ENCODE peak calls at places on chromosomes 2 and 18, in nine cellular contexts. C, J, G, Z, L, B, W, A and X are unnamed samples.
A peak's percentile ranks its signal among the peaks of the same experiment; 100 is the strongest.

GRCh38 chr2:26568076-26568890 is 72.9 kb downstream of the CIB4 start:
- DNase-seq in C (no peak), J (no peak), G (no peak), Z (no peak), L (no peak), B (no peak), W (no peak), A (no peak), X (peak; percentile 52)

GRCh38 chr2:5482929-5483331 is 209.3 kb upstream of the SOX11 start:
- DNase-seq in C (peak; percentile 34), J (no peak), G (no peak), Z (peak; percentile 23), L (no peak), B (no peak), W (no peak), A (no peak), X (no peak)

GRCh38 chr2:124804014-124804940 is 779.2 kb downstream of the CNTNAP5 start:
- DNase-seq in C (peak; percentile 50), J (no peak), G (peak; percentile 3), Z (peak; percentile 81), L (no peak), B (peak; percentile 43), W (peak; percentile 48), A (peak; percentile 56), X (peak; percentile 1)

GRCh38 chr18:28365406-28365805 is 188.5 kb upstream of the CDH2 start:
- DNase-seq in C (peak; percentile 22), J (no peak), G (no peak), Z (no peak), L (no peak), B (no peak), W (no peak), A (no peak), X (peak; percentile 3)

GRCh38 chr2:145595296-145595695 is 1075.4 kb upstream of the ZEB2 start:
- DNase-seq in C (no peak), J (no peak), G (no peak), Z (no peak), L (no peak), B (no peak), W (no peak), A (no peak), X (no peak)

GRCh38 chr18:26574958-26575864 is 26.9 kb upstream of the KCTD1 start:
- DNase-seq in C (peak; percentile 64), J (peak; percentile 61), G (no peak), Z (peak; percentile 83), L (peak; percentile 58), B (peak; percentile 32), W (peak; percentile 50), A (no peak), X (peak; percentile 17)

GRCh38 chr18:3715223-3716080 is 265.5 kb downstream of the TGIF1 start:
- DNase-seq in C (no peak), J (no peak), G (no peak), Z (no peak), L (no peak), B (no peak), W (no peak), A (peak; percentile 76), X (peak; percentile 62)

GRCh38 chr18:48999569-48999968 is 48.8 kb upstream of the SMAD7 start:
- DNase-seq in C (no peak), J (peak; percentile 2), G (no peak), Z (no peak), L (peak; percentile 3), B (no peak), W (no peak), A (no peak), X (peak; percentile 42)

GRCh38 chr2:9087151-9087681 is 83.7 kb upstream of the MBOAT2 start:
- DNase-seq in C (no peak), J (no peak), G (no peak), Z (no peak), L (no peak), B (no peak), W (no peak), A (no peak), X (no peak)

GRCh38 chr2:167924556-167924955 is 322.8 kb downstream of the STK39 start:
- DNase-seq in C (no peak), J (no peak), G (no peak), Z (no peak), L (no peak), B (no peak), W (no peak), A (no peak), X (no peak)

GRCh38 chr2:130836501-130837174 is at the start of gene ARHGEF4:
- DNase-seq in C (peak; percentile 86), J (peak; percentile 42), G (peak; percentile 50), Z (peak; percentile 83), L (no peak), B (peak; percentile 62), W (peak; percentile 89), A (peak; percentile 38), X (no peak)

GRCh38 chr2:206219957-206220356 is 54.5 kb upstream of the ZDBF2 start:
- DNase-seq in C (no peak), J (no peak), G (no peak), Z (no peak), L (no peak), B (no peak), W (no peak), A (no peak), X (no peak)

GRCh38 chr2:230924470-230925341 is at the start of gene GPR55:
- DNase-seq in C (no peak), J (no peak), G (no peak), Z (peak; percentile 83), L (no peak), B (peak; percentile 56), W (no peak), A (peak; percentile 25), X (no peak)

GRCh38 chr2:105803337-105803736 is 58.6 kb downstream of the NCK2 start:
- DNase-seq in C (no peak), J (no peak), G (no peak), Z (no peak), L (no peak), B (no peak), W (no peak), A (no peak), X (no peak)

GRCh38 chr2:105803773-105804172 is 59.1 kb downstream of the NCK2 start:
- DNase-seq in C (no peak), J (no peak), G (no peak), Z (no peak), L (no peak), B (no peak), W (no peak), A (no peak), X (no peak)

GRCh38 chr2:105800953-105801635 is 56.4 kb downstream of the NCK2 start:
- DNase-seq in C (no peak), J (no peak), G (no peak), Z (no peak), L (no peak), B (no peak), W (no peak), A (peak; percentile 39), X (no peak)

GRCh38 chr2:105801961-105802360 is 57.2 kb downstream of the NCK2 start:
- DNase-seq in C (no peak), J (no peak), G (no peak), Z (no peak), L (no peak), B (no peak), W (no peak), A (no peak), X (no peak)

GRCh38 chr2:105802587-105802986 is 57.9 kb downstream of the NCK2 start:
- DNase-seq in C (no peak), J (no peak), G (no peak), Z (no peak), L (no peak), B (no peak), W (no peak), A (peak; percentile 79), X (no peak)
- H3K4me1 ChIP-seq in C (peaks cover 41% of the 10 kb centered on the region), J (peaks cover 57% of the 10 kb centered on the region), G (no peaks in the 10 kb centered on the region), Z (peaks cover 30% of the 10 kb centered on the region), L (peaks cover 77% of the 10 kb centered on the region), B (peaks cover 25% of the 10 kb centered on the region), W (peaks cover 37% of the 10 kb centered on the region), A (peaks cover 69% of the 10 kb centered on the region), X (peaks cover 22% of the 10 kb centered on the region)

DNA sequence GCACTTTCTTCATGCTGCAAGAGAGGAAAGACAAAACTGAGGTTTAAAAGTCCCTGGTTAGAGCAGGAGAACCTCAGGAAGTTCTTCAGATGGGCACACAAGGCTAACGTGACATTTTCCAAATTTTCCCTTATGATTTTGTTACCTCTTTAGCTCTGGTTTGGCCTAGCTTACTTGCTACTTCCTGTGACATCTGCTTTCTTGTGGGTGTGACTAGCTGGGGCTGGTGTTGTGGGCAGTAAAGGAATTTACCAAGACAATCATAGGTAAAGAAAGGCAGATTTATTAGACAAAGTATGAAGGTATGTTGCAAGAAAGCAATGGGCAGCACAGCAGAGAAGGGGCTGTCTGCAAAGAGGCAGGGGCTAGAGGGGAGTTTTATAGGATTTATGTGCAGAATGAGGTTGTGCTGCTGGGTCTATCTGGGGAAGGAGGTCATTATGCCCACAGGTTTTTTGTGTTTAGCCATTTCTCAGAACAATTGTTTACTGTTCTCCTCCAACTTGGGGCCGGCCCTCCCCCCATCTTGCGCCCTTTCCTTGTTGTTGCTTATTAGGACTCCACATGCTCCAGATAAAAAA is 6.7 kb upstream of the TNP1 start:
- DNase-seq in C (no peak), J (no peak), G (no peak), Z (no peak), L (no peak), B (no peak), W (no peak), A (no peak), X (no peak)
- H3K4me3 ChIP-seq in C (no peak overlapping the region), J (no peak overlapping the region), G (no peak overlapping the region), Z (no peak overlapping the region), L (no peak overlapping the region), B (no peak overlapping the region), W (no peak overlapping the region), A (no peak overlapping the region), X (no peak overlapping the region)

GRCh38 chr2:76821731-76822130 is 700.4 kb downstream of the LRRTM4 start:
- DNase-seq in C (no peak), J (no peak), G (no peak), Z (no peak), L (no peak), B (no peak), W (no peak), A (no peak), X (no peak)
- TF ChIP-seq CTCF in C (no peak), J (no peak), G (no peak), Z (no peak), L (no peak), B (no peak), W (no peak), A (no peak), X (no peak)

GRCh38 chr2:120204945-120205670 is 18.1 kb downstream of the TMEM185B start:
- DNase-seq in C (no peak), J (peak; percentile 30), G (no peak), Z (no peak), L (no peak), B (no peak), W (no peak), A (no peak), X (no peak)

GRCh38 chr2:120204417-120204816 is 18.8 kb downstream of the TMEM185B start:
- DNase-seq in C (no peak), J (no peak), G (no peak), Z (no peak), L (no peak), B (no peak), W (no peak), A (no peak), X (no peak)

GRCh38 chr2:120204022-120204405 is 19.2 kb downstream of the TMEM185B start:
- DNase-seq in C (no peak), J (no peak), G (no peak), Z (no peak), L (no peak), B (no peak), W (no peak), A (no peak), X (peak; percentile 29)

GRCh38 chr2:120203341-120204021 is 19.7 kb downstream of the TMEM185B start:
- DNase-seq in C (no peak), J (no peak), G (no peak), Z (no peak), L (no peak), B (no peak), W (no peak), A (no peak), X (peak; percentile 34)

GRCh38 chr2:120205901-120206581 is 17.2 kb downstream of the TMEM185B start:
- DNase-seq in C (peak; percentile 69), J (no peak), G (no peak), Z (peak; percentile 81), L (no peak), B (peak; percentile 67), W (peak; percentile 55), A (peak; percentile 48), X (peak; percentile 73)
- H3K4me1 ChIP-seq in C (no peaks in the 10 kb centered on the region), J (peaks cover 5% of the 10 kb centered on the region), G (no peaks in the 10 kb centered on the region), Z (no peaks in the 10 kb centered on the region), L (peaks cover 16% of the 10 kb centered on the region), B (no peaks in the 10 kb centered on the region), W (no peaks in the 10 kb centered on the region), A (no peaks in the 10 kb centered on the region), X (no peaks in the 10 kb centered on the region)